ENCODE peak calls at places on chromosome 16, in eight cellular contexts. One of them, this sample, is unnamed.

GRCh38 chr16:69302301-69302700 is 8.8 kb upstream of the VPS4A start:
- DNase-seq in stimulated activated CD8-positive, alpha-beta memory T cell treated with anti-CD3 and anti-CD28 coated beads, Interleukin-15, amount 100 ng/mL, for 1 hour: no peak
- DNase-seq in BE2C: no peak
- DNase-seq in activated gamma-delta T cell treated with anti-CD3 and anti-CD28 coated beads, Interleukin-2, amount 50 U/mL, for 16 hours: no peak
- DNase-seq in ascending aorta: no peak
- DNase-seq in RWPE1: no peak
- DNase-seq in NCI-H2107: no peak
- DNase-seq in NCI-H1092 treated with DMSO at 0.1 percent for 48 hours: no peak
- DNase-seq in this sample: no peak

GRCh38 chr16:929227-929669 is 41.5 kb downstream of the LMF1 start:
- DNase-seq in stimulated activated CD8-positive, alpha-beta memory T cell treated with anti-CD3 and anti-CD28 coated beads, Interleukin-15, amount 100 ng/mL, for 1 hour: no peak
- DNase-seq in BE2C: peak
- DNase-seq in activated gamma-delta T cell treated with anti-CD3 and anti-CD28 coated beads, Interleukin-2, amount 50 U/mL, for 16 hours: no peak
- DNase-seq in ascending aorta: no peak
- DNase-seq in RWPE1: no peak
- DNase-seq in NCI-H2107: no peak
- DNase-seq in NCI-H1092 treated with DMSO at 0.1 percent for 48 hours: no peak
- DNase-seq in this sample: no peak

GRCh38 chr16:4876646-4877297 is 29.5 kb downstream of the UBN1 start:
- DNase-seq in stimulated activated CD8-positive, alpha-beta memory T cell treated with anti-CD3 and anti-CD28 coated beads, Interleukin-15, amount 100 ng/mL, for 1 hour: no peak
- DNase-seq in BE2C: no peak
- DNase-seq in activated gamma-delta T cell treated with anti-CD3 and anti-CD28 coated beads, Interleukin-2, amount 50 U/mL, for 16 hours: no peak
- DNase-seq in ascending aorta: no peak
- DNase-seq in RWPE1: no peak
- DNase-seq in NCI-H2107: no peak
- DNase-seq in NCI-H1092 treated with DMSO at 0.1 percent for 48 hours: no peak
- DNase-seq in this sample: no peak

GRCh38 chr16:10729649-10730048 is 14.0 kb upstream of the NUBP1 start:
- DNase-seq in stimulated activated CD8-positive, alpha-beta memory T cell treated with anti-CD3 and anti-CD28 coated beads, Interleukin-15, amount 100 ng/mL, for 1 hour: no peak
- DNase-seq in BE2C: peak
- DNase-seq in activated gamma-delta T cell treated with anti-CD3 and anti-CD28 coated beads, Interleukin-2, amount 50 U/mL, for 16 hours: no peak
- DNase-seq in ascending aorta: no peak
- DNase-seq in RWPE1: peak
- DNase-seq in NCI-H2107: peak
- DNase-seq in NCI-H1092 treated with DMSO at 0.1 percent for 48 hours: no peak
- DNase-seq in this sample: no peak

GRCh38 chr16:87554754-87555427 is 47.4 kb upstream of the JPH3 start:
- DNase-seq in stimulated activated CD8-positive, alpha-beta memory T cell treated with anti-CD3 and anti-CD28 coated beads, Interleukin-15, amount 100 ng/mL, for 1 hour: no peak
- DNase-seq in BE2C: no peak
- DNase-seq in activated gamma-delta T cell treated with anti-CD3 and anti-CD28 coated beads, Interleukin-2, amount 50 U/mL, for 16 hours: no peak
- DNase-seq in ascending aorta: no peak
- DNase-seq in RWPE1: no peak
- DNase-seq in NCI-H2107: no peak
- DNase-seq in NCI-H1092 treated with DMSO at 0.1 percent for 48 hours: no peak
- DNase-seq in this sample: no peak

GRCh38 chr16:84308120-84308519 is 13.4 kb downstream of the WFDC1 start:
- DNase-seq in stimulated activated CD8-positive, alpha-beta memory T cell treated with anti-CD3 and anti-CD28 coated beads, Interleukin-15, amount 100 ng/mL, for 1 hour: no peak
- DNase-seq in BE2C: peak
- DNase-seq in activated gamma-delta T cell treated with anti-CD3 and anti-CD28 coated beads, Interleukin-2, amount 50 U/mL, for 16 hours: no peak
- DNase-seq in ascending aorta: no peak
- DNase-seq in RWPE1: peak
- DNase-seq in NCI-H2107: peak
- DNase-seq in NCI-H1092 treated with DMSO at 0.1 percent for 48 hours: no peak
- DNase-seq in this sample: peak

GRCh38 chr16:17572145-17572544 is 101.4 kb upstream of the XYLT1 start:
- DNase-seq in stimulated activated CD8-positive, alpha-beta memory T cell treated with anti-CD3 and anti-CD28 coated beads, Interleukin-15, amount 100 ng/mL, for 1 hour: no peak
- DNase-seq in BE2C: no peak
- DNase-seq in activated gamma-delta T cell treated with anti-CD3 and anti-CD28 coated beads, Interleukin-2, amount 50 U/mL, for 16 hours: no peak
- DNase-seq in ascending aorta: no peak
- DNase-seq in RWPE1: peak
- DNase-seq in NCI-H2107: no peak
- DNase-seq in NCI-H1092 treated with DMSO at 0.1 percent for 48 hours: no peak
- DNase-seq in this sample: no peak

GRCh38 chr16:87843678-87844373 is 25.5 kb downstream of the SLC7A5 start:
- DNase-seq in stimulated activated CD8-positive, alpha-beta memory T cell treated with anti-CD3 and anti-CD28 coated beads, Interleukin-15, amount 100 ng/mL, for 1 hour: no peak
- DNase-seq in BE2C: no peak
- DNase-seq in activated gamma-delta T cell treated with anti-CD3 and anti-CD28 coated beads, Interleukin-2, amount 50 U/mL, for 16 hours: no peak
- DNase-seq in ascending aorta: no peak
- DNase-seq in RWPE1: no peak
- DNase-seq in NCI-H2107: no peak
- DNase-seq in NCI-H1092 treated with DMSO at 0.1 percent for 48 hours: no peak
- DNase-seq in this sample: no peak

GRCh38 chr16:83958842-83959565 is 6.0 kb downstream of the OSGIN1 start:
- DNase-seq in stimulated activated CD8-positive, alpha-beta memory T cell treated with anti-CD3 and anti-CD28 coated beads, Interleukin-15, amount 100 ng/mL, for 1 hour: no peak
- DNase-seq in BE2C: no peak
- DNase-seq in activated gamma-delta T cell treated with anti-CD3 and anti-CD28 coated beads, Interleukin-2, amount 50 U/mL, for 16 hours: no peak
- DNase-seq in ascending aorta: no peak
- DNase-seq in RWPE1: no peak
- DNase-seq in NCI-H2107: no peak
- DNase-seq in NCI-H1092 treated with DMSO at 0.1 percent for 48 hours: no peak
- DNase-seq in this sample: no peak

GRCh38 chr16:73028263-73028662 is 19.7 kb downstream of the ZFHX3 start:
- DNase-seq in stimulated activated CD8-positive, alpha-beta memory T cell treated with anti-CD3 and anti-CD28 coated beads, Interleukin-15, amount 100 ng/mL, for 1 hour: no peak
- DNase-seq in BE2C: no peak
- DNase-seq in activated gamma-delta T cell treated with anti-CD3 and anti-CD28 coated beads, Interleukin-2, amount 50 U/mL, for 16 hours: no peak
- DNase-seq in ascending aorta: no peak
- DNase-seq in RWPE1: no peak
- DNase-seq in NCI-H2107: no peak
- DNase-seq in NCI-H1092 treated with DMSO at 0.1 percent for 48 hours: no peak
- DNase-seq in this sample: no peak

GRCh38 chr16:79264237-79265104 is 336.1 kb downstream of the MAF start:
- DNase-seq in stimulated activated CD8-positive, alpha-beta memory T cell treated with anti-CD3 and anti-CD28 coated beads, Interleukin-15, amount 100 ng/mL, for 1 hour: no peak
- DNase-seq in BE2C: no peak
- DNase-seq in activated gamma-delta T cell treated with anti-CD3 and anti-CD28 coated beads, Interleukin-2, amount 50 U/mL, for 16 hours: no peak
- DNase-seq in ascending aorta: no peak
- DNase-seq in RWPE1: no peak
- DNase-seq in NCI-H2107: no peak
- DNase-seq in NCI-H1092 treated with DMSO at 0.1 percent for 48 hours: no peak
- DNase-seq in this sample: no peak

GRCh38 chr16:19344980-19345379 is 59.4 kb downstream of the CLEC19A start:
- DNase-seq in stimulated activated CD8-positive, alpha-beta memory T cell treated with anti-CD3 and anti-CD28 coated beads, Interleukin-15, amount 100 ng/mL, for 1 hour: no peak
- DNase-seq in BE2C: no peak
- DNase-seq in activated gamma-delta T cell treated with anti-CD3 and anti-CD28 coated beads, Interleukin-2, amount 50 U/mL, for 16 hours: no peak
- DNase-seq in ascending aorta: no peak
- DNase-seq in RWPE1: no peak
- DNase-seq in NCI-H2107: no peak
- DNase-seq in NCI-H1092 treated with DMSO at 0.1 percent for 48 hours: no peak
- DNase-seq in this sample: no peak

GRCh38 chr16:972316-973002 is 1.7 kb upstream of the LMF1 start:
- DNase-seq in stimulated activated CD8-positive, alpha-beta memory T cell treated with anti-CD3 and anti-CD28 coated beads, Interleukin-15, amount 100 ng/mL, for 1 hour: no peak
- DNase-seq in BE2C: no peak
- DNase-seq in activated gamma-delta T cell treated with anti-CD3 and anti-CD28 coated beads, Interleukin-2, amount 50 U/mL, for 16 hours: no peak
- DNase-seq in ascending aorta: no peak
- DNase-seq in RWPE1: no peak
- DNase-seq in NCI-H2107: no peak
- DNase-seq in NCI-H1092 treated with DMSO at 0.1 percent for 48 hours: no peak
- DNase-seq in this sample: no peak

GRCh38 chr16:49834496-49835009 is 21.4 kb downstream of the ZNF423 start:
- DNase-seq in stimulated activated CD8-positive, alpha-beta memory T cell treated with anti-CD3 and anti-CD28 coated beads, Interleukin-15, amount 100 ng/mL, for 1 hour: no peak
- DNase-seq in BE2C: peak
- DNase-seq in activated gamma-delta T cell treated with anti-CD3 and anti-CD28 coated beads, Interleukin-2, amount 50 U/mL, for 16 hours: no peak
- DNase-seq in ascending aorta: peak
- DNase-seq in RWPE1: no peak
- DNase-seq in NCI-H2107: no peak
- DNase-seq in NCI-H1092 treated with DMSO at 0.1 percent for 48 hours: no peak
- DNase-seq in this sample: peak

GRCh38 chr16:71320021-71320420 is 30.8 kb upstream of the CMTR2 start:
- DNase-seq in stimulated activated CD8-positive, alpha-beta memory T cell treated with anti-CD3 and anti-CD28 coated beads, Interleukin-15, amount 100 ng/mL, for 1 hour: no peak
- DNase-seq in BE2C: no peak
- DNase-seq in activated gamma-delta T cell treated with anti-CD3 and anti-CD28 coated beads, Interleukin-2, amount 50 U/mL, for 16 hours: no peak
- DNase-seq in ascending aorta: no peak
- DNase-seq in RWPE1: no peak
- DNase-seq in NCI-H2107: no peak
- DNase-seq in NCI-H1092 treated with DMSO at 0.1 percent for 48 hours: no peak
- DNase-seq in this sample: no peak

GRCh38 chr16:11794991-11795886 is 1.8 kb downstream of the ZC3H7A start:
- DNase-seq in stimulated activated CD8-positive, alpha-beta memory T cell treated with anti-CD3 and anti-CD28 coated beads, Interleukin-15, amount 100 ng/mL, for 1 hour: no peak
- DNase-seq in BE2C: no peak
- DNase-seq in activated gamma-delta T cell treated with anti-CD3 and anti-CD28 coated beads, Interleukin-2, amount 50 U/mL, for 16 hours: no peak
- DNase-seq in ascending aorta: no peak
- DNase-seq in RWPE1: no peak
- DNase-seq in NCI-H2107: no peak
- DNase-seq in NCI-H1092 treated with DMSO at 0.1 percent for 48 hours: no peak
- DNase-seq in this sample: no peak

GRCh38 chr16:70162041-70162451 is 11.5 kb upstream of the CLEC18C start:
- DNase-seq in stimulated activated CD8-positive, alpha-beta memory T cell treated with anti-CD3 and anti-CD28 coated beads, Interleukin-15, amount 100 ng/mL, for 1 hour: no peak
- DNase-seq in BE2C: no peak
- DNase-seq in activated gamma-delta T cell treated with anti-CD3 and anti-CD28 coated beads, Interleukin-2, amount 50 U/mL, for 16 hours: no peak
- DNase-seq in ascending aorta: no peak
- DNase-seq in RWPE1: peak
- DNase-seq in NCI-H2107: no peak
- DNase-seq in NCI-H1092 treated with DMSO at 0.1 percent for 48 hours: no peak
- DNase-seq in this sample: peak

GRCh38 chr16:12255919-12256665 is 279.6 kb downstream of the SNX29 start:
- DNase-seq in stimulated activated CD8-positive, alpha-beta memory T cell treated with anti-CD3 and anti-CD28 coated beads, Interleukin-15, amount 100 ng/mL, for 1 hour: no peak
- DNase-seq in BE2C: no peak
- DNase-seq in activated gamma-delta T cell treated with anti-CD3 and anti-CD28 coated beads, Interleukin-2, amount 50 U/mL, for 16 hours: no peak
- DNase-seq in ascending aorta: no peak
- DNase-seq in RWPE1: no peak
- DNase-seq in NCI-H2107: no peak
- DNase-seq in NCI-H1092 treated with DMSO at 0.1 percent for 48 hours: peak
- DNase-seq in this sample: no peak

GRCh38 chr16:66278604-66279262 is 87.8 kb upstream of the CDH5 start:
- DNase-seq in stimulated activated CD8-positive, alpha-beta memory T cell treated with anti-CD3 and anti-CD28 coated beads, Interleukin-15, amount 100 ng/mL, for 1 hour: no peak
- DNase-seq in BE2C: no peak
- DNase-seq in activated gamma-delta T cell treated with anti-CD3 and anti-CD28 coated beads, Interleukin-2, amount 50 U/mL, for 16 hours: no peak
- DNase-seq in ascending aorta: no peak
- DNase-seq in RWPE1: no peak
- DNase-seq in NCI-H2107: no peak
- DNase-seq in NCI-H1092 treated with DMSO at 0.1 percent for 48 hours: no peak
- DNase-seq in this sample: no peak

GRCh38 chr16:67283826-67284555 is 4.7 kb downstream of the PLEKHG4 start:
- DNase-seq in stimulated activated CD8-positive, alpha-beta memory T cell treated with anti-CD3 and anti-CD28 coated beads, Interleukin-15, amount 100 ng/mL, for 1 hour: no peak
- DNase-seq in BE2C: no peak
- DNase-seq in activated gamma-delta T cell treated with anti-CD3 and anti-CD28 coated beads, Interleukin-2, amount 50 U/mL, for 16 hours: no peak
- DNase-seq in ascending aorta: no peak
- DNase-seq in RWPE1: no peak
- DNase-seq in NCI-H2107: peak
- DNase-seq in NCI-H1092 treated with DMSO at 0.1 percent for 48 hours: peak
- DNase-seq in this sample: no peak

GRCh38 chr16:3171181-3171854 is 16.7 kb upstream of the OR1F1 start:
- DNase-seq in stimulated activated CD8-positive, alpha-beta memory T cell treated with anti-CD3 and anti-CD28 coated beads, Interleukin-15, amount 100 ng/mL, for 1 hour: no peak
- DNase-seq in BE2C: peak
- DNase-seq in activated gamma-delta T cell treated with anti-CD3 and anti-CD28 coated beads, Interleukin-2, amount 50 U/mL, for 16 hours: peak
- DNase-seq in ascending aorta: no peak
- DNase-seq in RWPE1: no peak
- DNase-seq in NCI-H2107: no peak
- DNase-seq in NCI-H1092 treated with DMSO at 0.1 percent for 48 hours: no peak
- DNase-seq in this sample: peak

GRCh38 chr16:64280317-64280716 is 841.5 kb downstream of the CDH11 start:
- DNase-seq in stimulated activated CD8-positive, alpha-beta memory T cell treated with anti-CD3 and anti-CD28 coated beads, Interleukin-15, amount 100 ng/mL, for 1 hour: no peak
- DNase-seq in BE2C: peak
- DNase-seq in activated gamma-delta T cell treated with anti-CD3 and anti-CD28 coated beads, Interleukin-2, amount 50 U/mL, for 16 hours: no peak
- DNase-seq in ascending aorta: no peak
- DNase-seq in RWPE1: no peak
- DNase-seq in NCI-H2107: no peak
- DNase-seq in NCI-H1092 treated with DMSO at 0.1 percent for 48 hours: no peak
- DNase-seq in this sample: no peak

GRCh38 chr16:12609937-12610699 is 193.6 kb downstream of the CPPED1 start:
- DNase-seq in stimulated activated CD8-positive, alpha-beta memory T cell treated with anti-CD3 and anti-CD28 coated beads, Interleukin-15, amount 100 ng/mL, for 1 hour: no peak
- DNase-seq in BE2C: no peak
- DNase-seq in activated gamma-delta T cell treated with anti-CD3 and anti-CD28 coated beads, Interleukin-2, amount 50 U/mL, for 16 hours: no peak
- DNase-seq in ascending aorta: no peak
- DNase-seq in RWPE1: no peak
- DNase-seq in NCI-H2107: no peak
- DNase-seq in NCI-H1092 treated with DMSO at 0.1 percent for 48 hours: no peak
- DNase-seq in this sample: no peak

GRCh38 chr16:58481931-58482330 is 18.0 kb upstream of the NDRG4 start:
- DNase-seq in stimulated activated CD8-positive, alpha-beta memory T cell treated with anti-CD3 and anti-CD28 coated beads, Interleukin-15, amount 100 ng/mL, for 1 hour: no peak
- DNase-seq in BE2C: no peak
- DNase-seq in activated gamma-delta T cell treated with anti-CD3 and anti-CD28 coated beads, Interleukin-2, amount 50 U/mL, for 16 hours: no peak
- DNase-seq in ascending aorta: no peak
- DNase-seq in RWPE1: no peak
- DNase-seq in NCI-H2107: no peak
- DNase-seq in NCI-H1092 treated with DMSO at 0.1 percent for 48 hours: no peak
- DNase-seq in this sample: no peak

GRCh38 chr16:86424413-86424812 is 85.9 kb upstream of the FOXF1 start:
- DNase-seq in stimulated activated CD8-positive, alpha-beta memory T cell treated with anti-CD3 and anti-CD28 coated beads, Interleukin-15, amount 100 ng/mL, for 1 hour: no peak
- DNase-seq in BE2C: no peak
- DNase-seq in activated gamma-delta T cell treated with anti-CD3 and anti-CD28 coated beads, Interleukin-2, amount 50 U/mL, for 16 hours: no peak
- DNase-seq in ascending aorta: no peak
- DNase-seq in RWPE1: no peak
- DNase-seq in NCI-H2107: no peak
- DNase-seq in NCI-H1092 treated with DMSO at 0.1 percent for 48 hours: no peak
- DNase-seq in this sample: no peak

GRCh38 chr16:57647136-57647875 is 18.9 kb downstream of the ADGRG1 start:
- DNase-seq in stimulated activated CD8-positive, alpha-beta memory T cell treated with anti-CD3 and anti-CD28 coated beads, Interleukin-15, amount 100 ng/mL, for 1 hour: no peak
- DNase-seq in BE2C: no peak
- DNase-seq in activated gamma-delta T cell treated with anti-CD3 and anti-CD28 coated beads, Interleukin-2, amount 50 U/mL, for 16 hours: no peak
- DNase-seq in ascending aorta: no peak
- DNase-seq in RWPE1: no peak
- DNase-seq in NCI-H2107: no peak
- DNase-seq in NCI-H1092 treated with DMSO at 0.1 percent for 48 hours: no peak
- DNase-seq in this sample: no peak